ENCODE peak calls at places on chromosomes 6 and 20, in four cellular contexts. N, Z, S and E are unnamed samples.

GRCh38 chr20:3766832-3767433 is 620 bp downstream of the ADISSP start:
- DNase-seq in N (no peak), Z (no peak), S (no peak), E (no peak)

GRCh38 chr6:75402296-75402695 is 91.3 kb downstream of the FILIP1 start:
- DNase-seq in Z (peak), N (no peak), S (no peak), E (no peak)

GRCh38 chr6:148021135-148021534 is 321.5 kb upstream of the SASH1 start:
- DNase-seq in Z (no peak), N (no peak), S (no peak), E (no peak)

GRCh38 chr6:128826606-128827005 is 56.3 kb upstream of the LAMA2 start:
- DNase-seq in N (no peak), Z (no peak), S (no peak), E (no peak)

GRCh38 chr20:12575352-12576095 is 433.2 kb upstream of the SPTLC3 start:
- DNase-seq in S (no peak), Z (no peak), N (no peak), E (peak)

GRCh38 chr6:79421707-79422484 is 115.3 kb downstream of the LCA5 start:
- DNase-seq in Z (peak), N (no peak), S (no peak), E (no peak)

GRCh38 chr6:168096271-168096764 is 17.3 kb upstream of the FRMD1 start:
- DNase-seq in N (no peak), Z (no peak), S (no peak), E (no peak)

GRCh38 chr6:11231564-11232176 is 798 bp downstream of the NEDD9 start:
- DNase-seq in S (no peak), Z (no peak), N (no peak), E (no peak)

GRCh38 chr6:50868466-50868865 is 49.8 kb downstream of the TFAP2B start:
- DNase-seq in N (no peak), Z (no peak), S (no peak), E (peak)

GRCh38 chr6:56804996-56805395 is 149.9 kb upstream of the BEND6 start:
- DNase-seq in N (no peak), Z (peak), S (no peak), E (no peak)

GRCh38 chr20:7976015-7976414 is 35.8 kb upstream of the HAO1 start:
- DNase-seq in N (no peak), S (no peak), Z (peak), E (no peak)

GRCh38 chr20:38559764-38560163 is 21.2 kb upstream of the ADIG start:
- DNase-seq in Z (peak), N (no peak), S (no peak), E (peak)

GRCh38 chr6:170208171-170208601 is 82.7 kb downstream of the DLL1 start:
- DNase-seq in N (peak), S (no peak), Z (no peak), E (no peak)

GRCh38 chr6:25302677-25303128 is 23.5 kb downstream of the CARMIL1 start:
- DNase-seq in Z (peak), S (no peak), N (no peak), E (no peak)

GRCh38 chr20:25032478-25033183 is 25.3 kb downstream of the ACSS1 start:
- DNase-seq in S (peak), N (no peak), Z (no peak), E (peak)

GRCh38 chr6:107621216-107621940 is 131.5 kb downstream of the SOBP start:
- DNase-seq in N (no peak), Z (no peak), S (no peak), E (no peak)

GRCh38 chr6:166852484-166852975 is 103.8 kb downstream of the RNASET2 start:
- DNase-seq in N (no peak), Z (no peak), S (no peak), E (no peak)

GRCh38 chr20:36644032-36644712 is 1.8 kb downstream of the SLA2 start:
- DNase-seq in S (no peak), N (no peak), Z (no peak), E (no peak)

GRCh38 chr6:89314692-89315091 is 407 bp downstream of the GABRR2 start:
- DNase-seq in Z (no peak), S (no peak), N (no peak), E (no peak)

DNA sequence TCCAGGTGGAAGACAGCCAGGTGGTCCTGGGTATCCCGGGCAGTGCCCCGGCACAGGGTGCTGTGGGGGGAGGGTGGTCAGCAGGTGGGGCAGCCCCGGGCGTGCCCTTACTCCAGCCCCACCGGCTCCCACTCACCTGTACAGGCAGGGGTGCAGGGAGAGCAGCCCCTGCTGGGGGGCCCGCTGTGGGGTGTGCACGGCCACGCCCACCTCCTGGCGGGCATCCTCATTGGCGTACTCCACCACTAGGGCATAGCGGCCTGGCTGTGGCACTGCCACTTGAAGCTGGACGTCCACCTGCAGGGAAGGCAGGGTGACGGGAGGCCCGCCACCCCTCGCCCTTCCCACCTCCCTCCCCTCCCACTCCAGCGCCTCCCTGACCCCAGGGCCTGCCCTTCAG is 29.6 kb downstream of the ADRM1 start:
- DNase-seq in N (no peak), S (no peak), Z (no peak), E (no peak)
- H3K4ac ChIP-seq in N (no peak), S (no peak), Z (no peak), E (no peak)

GRCh38 chr6:35079311-35080000 is 61.7 kb downstream of the TCP11 start:
- DNase-seq in Z (no peak), N (no peak), S (no peak), E (no peak)
- H3K56ac ChIP-seq in Z (no peak), N (no peak), S (no peak), E (no peak)

DNA sequence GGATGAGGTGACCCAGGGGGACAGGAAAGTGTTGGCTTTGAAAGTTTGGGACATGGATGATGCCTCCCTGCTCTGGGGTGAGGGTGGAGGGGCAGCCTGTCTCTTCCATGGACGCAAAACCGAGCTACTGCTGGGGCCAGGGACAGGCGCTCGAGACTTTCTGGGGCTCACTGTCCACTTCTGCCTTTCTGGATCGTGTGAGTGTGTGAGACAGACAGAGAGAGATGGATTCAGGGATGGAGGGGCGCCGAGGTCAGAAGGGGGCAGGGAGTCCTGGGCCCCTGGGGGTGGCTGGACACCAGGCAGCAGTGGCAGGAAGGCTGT is 78.0 kb upstream of the GATA5 start:
- DNase-seq in N (no peak), Z (no peak), S (no peak), E (no peak)
- H3K4ac ChIP-seq in N (no peak), Z (no peak), S (no peak), E (no peak)

DNA sequence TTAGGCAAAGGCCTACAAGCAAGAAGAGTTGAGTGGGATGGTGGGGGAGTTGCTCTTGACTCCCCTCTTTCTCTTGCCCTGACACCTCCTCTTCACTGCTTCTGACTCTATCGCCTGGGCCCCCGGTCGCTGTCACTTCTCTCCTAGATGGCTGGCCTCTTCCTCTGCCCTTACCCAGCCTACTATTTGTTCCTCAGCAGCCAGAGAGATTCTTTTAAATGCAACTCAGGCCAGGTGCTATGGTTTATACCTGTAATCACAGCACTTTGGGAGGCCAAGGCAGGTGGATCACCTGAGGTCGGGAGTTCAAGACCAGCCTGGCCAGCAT is 4.3 kb upstream of the PDYN start:
- DNase-seq in S (peak), N (no peak), Z (no peak), E (no peak)
- H3K56ac ChIP-seq in S (no peak), N (no peak), Z (no peak), E (no peak)